ENCODE peak calls at places on chromosome 4, in eight cellular contexts. One of them, this sample, is unnamed.

GRCh38 chr4:67106846-67107467 is 438.3 kb downstream of the CENPC start:
- DNase-seq in body of pancreas: peak; percentile 35
- DNase-seq in esophagus squamous epithelium: no peak
- DNase-seq in breast epithelium: no peak
- DNase-seq in esophagus muscularis mucosa: no peak
- DNase-seq in uterus: no peak
- DNase-seq in heart left ventricle: no peak
- DNase-seq in HCT116: no peak
- DNase-seq in this sample: no peak

GRCh38 chr4:22190855-22191254 is 242.3 kb upstream of the KCNIP4 start:
- DNase-seq in body of pancreas: no peak
- DNase-seq in esophagus squamous epithelium: no peak
- DNase-seq in breast epithelium: no peak
- DNase-seq in esophagus muscularis mucosa: no peak
- DNase-seq in uterus: no peak
- DNase-seq in heart left ventricle: no peak
- DNase-seq in HCT116: no peak
- DNase-seq in this sample: no peak

GRCh38 chr4:111880116-111880515 is 265.1 kb upstream of the FAM241A start:
- DNase-seq in body of pancreas: no peak
- DNase-seq in esophagus squamous epithelium: no peak
- DNase-seq in breast epithelium: no peak
- DNase-seq in esophagus muscularis mucosa: no peak
- DNase-seq in uterus: no peak
- DNase-seq in heart left ventricle: no peak
- DNase-seq in HCT116: no peak
- DNase-seq in this sample: no peak

GRCh38 chr4:89306486-89307184 is 965 bp downstream of the GPRIN3 start:
- DNase-seq in body of pancreas: no peak
- DNase-seq in esophagus squamous epithelium: no peak
- DNase-seq in breast epithelium: no peak
- DNase-seq in esophagus muscularis mucosa: no peak
- DNase-seq in uterus: no peak
- DNase-seq in heart left ventricle: no peak
- DNase-seq in HCT116: no peak
- DNase-seq in this sample: no peak

GRCh38 chr4:95957054-95957453 is 117.2 kb downstream of the PDHA2 start:
- DNase-seq in body of pancreas: no peak
- DNase-seq in esophagus squamous epithelium: no peak
- DNase-seq in breast epithelium: no peak
- DNase-seq in esophagus muscularis mucosa: no peak
- DNase-seq in uterus: no peak
- DNase-seq in heart left ventricle: no peak
- DNase-seq in HCT116: no peak
- DNase-seq in this sample: no peak

GRCh38 chr4:53016099-53016498 is 154.0 kb downstream of the RASL11B start:
- DNase-seq in body of pancreas: no peak
- DNase-seq in esophagus squamous epithelium: no peak
- DNase-seq in breast epithelium: no peak
- DNase-seq in esophagus muscularis mucosa: no peak
- DNase-seq in uterus: no peak
- DNase-seq in heart left ventricle: no peak
- DNase-seq in HCT116: no peak
- DNase-seq in this sample: no peak

GRCh38 chr4:763191-763810 is 57.7 kb downstream of the PCGF3 start:
- DNase-seq in body of pancreas: no peak
- DNase-seq in esophagus squamous epithelium: no peak
- DNase-seq in breast epithelium: no peak
- DNase-seq in esophagus muscularis mucosa: no peak
- DNase-seq in uterus: no peak
- DNase-seq in heart left ventricle: no peak
- DNase-seq in HCT116: no peak
- DNase-seq in this sample: no peak

GRCh38 chr4:146494143-146494542 is 27.6 kb downstream of the SLC10A7 start:
- DNase-seq in body of pancreas: no peak
- DNase-seq in esophagus squamous epithelium: no peak
- DNase-seq in breast epithelium: no peak
- DNase-seq in esophagus muscularis mucosa: no peak
- DNase-seq in uterus: no peak
- DNase-seq in heart left ventricle: no peak
- DNase-seq in HCT116: no peak
- DNase-seq in this sample: no peak

GRCh38 chr4:39976945-39977488 is 694 bp downstream of the PDS5A start:
- DNase-seq in body of pancreas: peak; percentile 32
- DNase-seq in esophagus squamous epithelium: no peak
- DNase-seq in breast epithelium: no peak
- DNase-seq in esophagus muscularis mucosa: no peak
- DNase-seq in uterus: peak; percentile 26
- DNase-seq in heart left ventricle: peak; percentile 43
- DNase-seq in HCT116: no peak
- DNase-seq in this sample: peak; percentile 91

GRCh38 chr4:124940387-124940786 is 227.9 kb upstream of the ANKRD50 start:
- DNase-seq in body of pancreas: no peak
- DNase-seq in esophagus squamous epithelium: no peak
- DNase-seq in breast epithelium: no peak
- DNase-seq in esophagus muscularis mucosa: no peak
- DNase-seq in uterus: no peak
- DNase-seq in heart left ventricle: no peak
- DNase-seq in HCT116: peak; percentile 62
- DNase-seq in this sample: no peak

GRCh38 chr4:184453402-184454160 is 20.8 kb downstream of the IRF2 start:
- DNase-seq in body of pancreas: peak; percentile 65
- DNase-seq in esophagus squamous epithelium: no peak
- DNase-seq in breast epithelium: no peak
- DNase-seq in esophagus muscularis mucosa: no peak
- DNase-seq in uterus: no peak
- DNase-seq in heart left ventricle: no peak
- DNase-seq in HCT116: no peak
- DNase-seq in this sample: no peak
- TF ChIP-seq POLR2A in body of pancreas: no peak
- TF ChIP-seq POLR2A in esophagus squamous epithelium: no peak
- TF ChIP-seq POLR2A in breast epithelium: no peak
- TF ChIP-seq POLR2A in esophagus muscularis mucosa: no peak
- TF ChIP-seq POLR2A in uterus: no peak
- TF ChIP-seq POLR2A in heart left ventricle: no peak
- TF ChIP-seq POLR2A in HCT116: no peak
- TF ChIP-seq POLR2A in this sample: no peak

GRCh38 chr4:24920008-24920407 is 7.2 kb upstream of the CCDC149 start:
- DNase-seq in body of pancreas: no peak
- DNase-seq in esophagus squamous epithelium: no peak
- DNase-seq in breast epithelium: no peak
- DNase-seq in esophagus muscularis mucosa: no peak
- DNase-seq in uterus: no peak
- DNase-seq in heart left ventricle: no peak
- DNase-seq in HCT116: no peak
- DNase-seq in this sample: no peak

GRCh38 chr4:24922988-24923387 is 10.1 kb upstream of the CCDC149 start:
- DNase-seq in body of pancreas: no peak
- DNase-seq in esophagus squamous epithelium: no peak
- DNase-seq in breast epithelium: no peak
- DNase-seq in esophagus muscularis mucosa: no peak
- DNase-seq in uterus: no peak
- DNase-seq in heart left ventricle: no peak
- DNase-seq in HCT116: no peak
- DNase-seq in this sample: no peak

GRCh38 chr4:24922416-24922815 is 9.6 kb upstream of the CCDC149 start:
- DNase-seq in body of pancreas: no peak
- DNase-seq in esophagus squamous epithelium: no peak
- DNase-seq in breast epithelium: no peak
- DNase-seq in esophagus muscularis mucosa: no peak
- DNase-seq in uterus: no peak
- DNase-seq in heart left ventricle: no peak
- DNase-seq in HCT116: no peak
- DNase-seq in this sample: no peak

GRCh38 chr4:24923550-24923949 is 10.7 kb upstream of the CCDC149 start:
- DNase-seq in body of pancreas: no peak
- DNase-seq in esophagus squamous epithelium: no peak
- DNase-seq in breast epithelium: no peak
- DNase-seq in esophagus muscularis mucosa: no peak
- DNase-seq in uterus: no peak
- DNase-seq in heart left ventricle: no peak
- DNase-seq in HCT116: no peak
- DNase-seq in this sample: no peak

DNA sequence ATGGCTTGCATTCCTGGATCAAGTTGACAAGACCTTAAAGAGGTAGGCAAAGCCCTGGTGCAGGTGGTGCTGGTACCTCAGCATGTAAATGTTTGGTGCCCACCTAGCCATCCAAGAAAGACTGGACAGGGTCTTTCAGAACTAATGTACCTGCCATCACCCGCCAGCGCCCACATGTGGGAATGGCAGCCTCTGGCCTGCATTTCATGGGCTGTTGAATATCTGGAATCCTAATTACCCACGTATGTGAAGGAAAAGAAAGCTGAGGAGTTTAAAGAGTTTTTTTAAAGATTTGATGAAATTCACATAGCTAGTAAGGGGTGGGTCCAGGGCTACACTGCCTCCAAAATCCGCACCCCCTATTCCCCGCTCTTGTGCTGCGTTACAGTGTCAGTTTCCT is 8.6 kb upstream of the CCDC149 start:
- DNase-seq in body of pancreas: no peak
- DNase-seq in esophagus squamous epithelium: no peak
- DNase-seq in breast epithelium: no peak
- DNase-seq in esophagus muscularis mucosa: no peak
- DNase-seq in uterus: no peak
- DNase-seq in heart left ventricle: no peak
- DNase-seq in HCT116: no peak
- DNase-seq in this sample: no peak
- H3K9me3 ChIP-seq in body of pancreas: no peaks in the 10 kb centered on the region
- H3K9me3 ChIP-seq in esophagus squamous epithelium: peaks cover 10% of the 10 kb centered on the region
- H3K9me3 ChIP-seq in breast epithelium: peaks cover 7% of the 10 kb centered on the region
- H3K9me3 ChIP-seq in esophagus muscularis mucosa: peaks cover 9% of the 10 kb centered on the region
- H3K9me3 ChIP-seq in uterus: no peaks in the 10 kb centered on the region
- H3K9me3 ChIP-seq in heart left ventricle: peaks cover 3% of the 10 kb centered on the region
- H3K9me3 ChIP-seq in HCT116: no peaks in the 10 kb centered on the region
- H3K9me3 ChIP-seq in this sample: no peaks in the 10 kb centered on the region

GRCh38 chr4:161822174-161822573 is 341.6 kb downstream of the FSTL5 start:
- DNase-seq in body of pancreas: no peak
- DNase-seq in esophagus squamous epithelium: no peak
- DNase-seq in breast epithelium: no peak
- DNase-seq in esophagus muscularis mucosa: no peak
- DNase-seq in uterus: no peak
- DNase-seq in heart left ventricle: no peak
- DNase-seq in HCT116: no peak
- DNase-seq in this sample: peak; percentile 13
- TF ChIP-seq POLR2A in body of pancreas: no peak
- TF ChIP-seq POLR2A in esophagus squamous epithelium: no peak
- TF ChIP-seq POLR2A in breast epithelium: no peak
- TF ChIP-seq POLR2A in esophagus muscularis mucosa: no peak
- TF ChIP-seq POLR2A in uterus: no peak
- TF ChIP-seq POLR2A in heart left ventricle: no peak
- TF ChIP-seq POLR2A in HCT116: no peak
- TF ChIP-seq POLR2A in this sample: no peak

GRCh38 chr4:86653237-86653865 is 59.2 kb downstream of the PTPN13 start:
- DNase-seq in body of pancreas: no peak
- DNase-seq in esophagus squamous epithelium: no peak
- DNase-seq in breast epithelium: no peak
- DNase-seq in esophagus muscularis mucosa: no peak
- DNase-seq in uterus: no peak
- DNase-seq in heart left ventricle: no peak
- DNase-seq in HCT116: peak; percentile 6
- DNase-seq in this sample: no peak
- H3K9me3 ChIP-seq in body of pancreas: peaks cover 3% of the 10 kb centered on the region
- H3K9me3 ChIP-seq in esophagus squamous epithelium: peaks cover 42% of the 10 kb centered on the region
- H3K9me3 ChIP-seq in breast epithelium: peaks cover 50% of the 10 kb centered on the region
- H3K9me3 ChIP-seq in esophagus muscularis mucosa: peaks cover 46% of the 10 kb centered on the region
- H3K9me3 ChIP-seq in uterus: no peaks in the 10 kb centered on the region
- H3K9me3 ChIP-seq in heart left ventricle: peaks cover 15% of the 10 kb centered on the region
- H3K9me3 ChIP-seq in HCT116: peaks cover 4% of the 10 kb centered on the region
- H3K9me3 ChIP-seq in this sample: peaks cover 30% of the 10 kb centered on the region

DNA sequence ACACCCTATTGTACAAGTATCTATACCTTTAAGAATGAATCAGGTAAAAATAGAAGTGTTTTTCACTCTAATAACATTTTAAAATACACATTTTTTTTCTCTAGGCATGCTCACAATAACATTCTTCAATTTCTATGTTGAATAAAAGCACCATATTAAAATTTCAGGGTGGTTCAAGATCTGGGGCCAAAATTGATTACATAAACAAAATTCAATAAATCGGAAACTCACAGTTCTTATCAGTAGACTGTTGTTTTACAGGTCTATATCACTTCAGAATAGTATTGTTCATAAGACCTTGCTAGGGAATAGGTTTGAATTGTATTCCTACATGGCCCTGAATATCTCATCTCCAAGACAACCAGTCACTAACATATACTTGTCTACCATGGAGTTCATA is 634.0 kb downstream of the SPOCK3 start:
- DNase-seq in body of pancreas: no peak
- DNase-seq in esophagus squamous epithelium: no peak
- DNase-seq in breast epithelium: no peak
- DNase-seq in esophagus muscularis mucosa: no peak
- DNase-seq in uterus: no peak
- DNase-seq in heart left ventricle: no peak
- DNase-seq in HCT116: no peak
- DNase-seq in this sample: no peak
- TF ChIP-seq POLR2A in body of pancreas: no peak
- TF ChIP-seq POLR2A in esophagus squamous epithelium: no peak
- TF ChIP-seq POLR2A in breast epithelium: no peak
- TF ChIP-seq POLR2A in esophagus muscularis mucosa: no peak
- TF ChIP-seq POLR2A in uterus: no peak
- TF ChIP-seq POLR2A in heart left ventricle: no peak
- TF ChIP-seq POLR2A in HCT116: no peak
- TF ChIP-seq POLR2A in this sample: no peak

This sample was measured in upper lobe of left lung.